ENCODE peak calls at places on chromosomes 4 and X, in eight cellular contexts. One of them, this sample, is unnamed.

GRCh38 chr4:174713181-174713580 is 115.9 kb downstream of the GLRA3 start:
- DNase-seq in HFFc6: no peak
- DNase-seq in stimulated activated CD8-positive, alpha-beta memory T cell treated with anti-CD3 and anti-CD28 coated beads, Interleukin-4, amount 100 ng/mL, for 4 hours: no peak
- DNase-seq in fibroblast of pulmonary artery: no peak
- DNase-seq in HTR-8/SVneo: no peak
- DNase-seq in mucosa of descending colon: no peak
- DNase-seq in NCI-H510A: no peak
- DNase-seq in B cell: no peak
- DNase-seq in this sample: no peak

GRCh38 chr4:37687175-37687525 is 974 bp upstream of the RELL1 start:
- DNase-seq in HFFc6: no peak
- DNase-seq in stimulated activated CD8-positive, alpha-beta memory T cell treated with anti-CD3 and anti-CD28 coated beads, Interleukin-4, amount 100 ng/mL, for 4 hours: no peak
- DNase-seq in fibroblast of pulmonary artery: no peak
- DNase-seq in HTR-8/SVneo: no peak
- DNase-seq in mucosa of descending colon: no peak
- DNase-seq in NCI-H510A: no peak
- DNase-seq in B cell: no peak
- DNase-seq in this sample: no peak

GRCh38 chr4:174214102-174214878 is 69.2 kb downstream of the FBXO8 start:
- DNase-seq in HFFc6: no peak
- DNase-seq in stimulated activated CD8-positive, alpha-beta memory T cell treated with anti-CD3 and anti-CD28 coated beads, Interleukin-4, amount 100 ng/mL, for 4 hours: no peak
- DNase-seq in fibroblast of pulmonary artery: no peak
- DNase-seq in HTR-8/SVneo: no peak
- DNase-seq in mucosa of descending colon: no peak
- DNase-seq in NCI-H510A: no peak
- DNase-seq in B cell: no peak
- DNase-seq in this sample: peak

GRCh38 chrX:39144323-39144722 is 343.1 kb downstream of the MID1IP1 start:
- DNase-seq in HFFc6: no peak
- DNase-seq in stimulated activated CD8-positive, alpha-beta memory T cell treated with anti-CD3 and anti-CD28 coated beads, Interleukin-4, amount 100 ng/mL, for 4 hours: no peak
- DNase-seq in fibroblast of pulmonary artery: no peak
- DNase-seq in HTR-8/SVneo: no peak
- DNase-seq in mucosa of descending colon: no peak
- DNase-seq in NCI-H510A: no peak
- DNase-seq in B cell: no peak
- DNase-seq in this sample: no peak

GRCh38 chr4:84967292-84967651 is 782 bp upstream of the WDFY3 start:
- DNase-seq in HFFc6: peak
- DNase-seq in stimulated activated CD8-positive, alpha-beta memory T cell treated with anti-CD3 and anti-CD28 coated beads, Interleukin-4, amount 100 ng/mL, for 4 hours: no peak
- DNase-seq in fibroblast of pulmonary artery: peak
- DNase-seq in HTR-8/SVneo: no peak
- DNase-seq in mucosa of descending colon: peak
- DNase-seq in NCI-H510A: no peak
- DNase-seq in B cell: no peak
- DNase-seq in this sample: no peak

GRCh38 chrX:20363003-20363674 is 96.4 kb upstream of the RPS6KA3 start:
- DNase-seq in HFFc6: no peak
- DNase-seq in stimulated activated CD8-positive, alpha-beta memory T cell treated with anti-CD3 and anti-CD28 coated beads, Interleukin-4, amount 100 ng/mL, for 4 hours: no peak
- DNase-seq in fibroblast of pulmonary artery: no peak
- DNase-seq in HTR-8/SVneo: no peak
- DNase-seq in mucosa of descending colon: peak
- DNase-seq in NCI-H510A: peak
- DNase-seq in B cell: no peak
- DNase-seq in this sample: no peak

GRCh38 chrX:107429090-107429489 is 20.4 kb upstream of the FRMPD3 start:
- DNase-seq in HFFc6: peak
- DNase-seq in stimulated activated CD8-positive, alpha-beta memory T cell treated with anti-CD3 and anti-CD28 coated beads, Interleukin-4, amount 100 ng/mL, for 4 hours: no peak
- DNase-seq in fibroblast of pulmonary artery: peak
- DNase-seq in HTR-8/SVneo: no peak
- DNase-seq in mucosa of descending colon: peak
- DNase-seq in NCI-H510A: no peak
- DNase-seq in B cell: no peak
- DNase-seq in this sample: no peak

GRCh38 chr4:11765849-11766453 is 337.3 kb upstream of the HS3ST1 start:
- DNase-seq in HFFc6: no peak
- DNase-seq in stimulated activated CD8-positive, alpha-beta memory T cell treated with anti-CD3 and anti-CD28 coated beads, Interleukin-4, amount 100 ng/mL, for 4 hours: no peak
- DNase-seq in fibroblast of pulmonary artery: peak
- DNase-seq in HTR-8/SVneo: no peak
- DNase-seq in mucosa of descending colon: peak
- DNase-seq in NCI-H510A: no peak
- DNase-seq in B cell: peak
- DNase-seq in this sample: peak

GRCh38 chr4:124206779-124207605 is 505.5 kb downstream of the ANKRD50 start:
- DNase-seq in HFFc6: peak
- DNase-seq in stimulated activated CD8-positive, alpha-beta memory T cell treated with anti-CD3 and anti-CD28 coated beads, Interleukin-4, amount 100 ng/mL, for 4 hours: no peak
- DNase-seq in fibroblast of pulmonary artery: peak
- DNase-seq in HTR-8/SVneo: no peak
- DNase-seq in mucosa of descending colon: no peak
- DNase-seq in NCI-H510A: no peak
- DNase-seq in B cell: no peak
- DNase-seq in this sample: no peak

GRCh38 chrX:85004255-85004654 is 578 bp downstream of the APOOL start:
- DNase-seq in HFFc6: no peak
- DNase-seq in stimulated activated CD8-positive, alpha-beta memory T cell treated with anti-CD3 and anti-CD28 coated beads, Interleukin-4, amount 100 ng/mL, for 4 hours: no peak
- DNase-seq in fibroblast of pulmonary artery: peak
- DNase-seq in HTR-8/SVneo: no peak
- DNase-seq in mucosa of descending colon: peak
- DNase-seq in NCI-H510A: no peak
- DNase-seq in B cell: no peak
- DNase-seq in this sample: no peak

GRCh38 chrX:119984652-119985051 is 41.1 kb upstream of the NKAP start:
- DNase-seq in HFFc6: no peak
- DNase-seq in stimulated activated CD8-positive, alpha-beta memory T cell treated with anti-CD3 and anti-CD28 coated beads, Interleukin-4, amount 100 ng/mL, for 4 hours: no peak
- DNase-seq in fibroblast of pulmonary artery: no peak
- DNase-seq in HTR-8/SVneo: no peak
- DNase-seq in mucosa of descending colon: no peak
- DNase-seq in NCI-H510A: no peak
- DNase-seq in B cell: no peak
- DNase-seq in this sample: no peak

GRCh38 chr4:147118523-147118922 is 172.9 kb upstream of the TTC29 start:
- DNase-seq in HFFc6: no peak
- DNase-seq in stimulated activated CD8-positive, alpha-beta memory T cell treated with anti-CD3 and anti-CD28 coated beads, Interleukin-4, amount 100 ng/mL, for 4 hours: no peak
- DNase-seq in fibroblast of pulmonary artery: peak
- DNase-seq in HTR-8/SVneo: no peak
- DNase-seq in mucosa of descending colon: no peak
- DNase-seq in NCI-H510A: no peak
- DNase-seq in B cell: no peak
- DNase-seq in this sample: no peak

GRCh38 chr4:143294310-143294709 is 42.4 kb upstream of the GAB1 start:
- DNase-seq in HFFc6: no peak
- DNase-seq in stimulated activated CD8-positive, alpha-beta memory T cell treated with anti-CD3 and anti-CD28 coated beads, Interleukin-4, amount 100 ng/mL, for 4 hours: no peak
- DNase-seq in fibroblast of pulmonary artery: peak
- DNase-seq in HTR-8/SVneo: no peak
- DNase-seq in mucosa of descending colon: peak
- DNase-seq in NCI-H510A: no peak
- DNase-seq in B cell: no peak
- DNase-seq in this sample: no peak

GRCh38 chr4:1234811-1235292 is 14.1 kb downstream of the CTBP1 start:
- DNase-seq in HFFc6: no peak
- DNase-seq in stimulated activated CD8-positive, alpha-beta memory T cell treated with anti-CD3 and anti-CD28 coated beads, Interleukin-4, amount 100 ng/mL, for 4 hours: no peak
- DNase-seq in fibroblast of pulmonary artery: no peak
- DNase-seq in HTR-8/SVneo: no peak
- DNase-seq in mucosa of descending colon: no peak
- DNase-seq in NCI-H510A: no peak
- DNase-seq in B cell: peak
- DNase-seq in this sample: no peak

GRCh38 chrX:26254436-26254835 is 38.5 kb downstream of the MAGEB5 start:
- DNase-seq in HFFc6: no peak
- DNase-seq in stimulated activated CD8-positive, alpha-beta memory T cell treated with anti-CD3 and anti-CD28 coated beads, Interleukin-4, amount 100 ng/mL, for 4 hours: no peak
- DNase-seq in fibroblast of pulmonary artery: no peak
- DNase-seq in HTR-8/SVneo: no peak
- DNase-seq in mucosa of descending colon: no peak
- DNase-seq in NCI-H510A: no peak
- DNase-seq in B cell: no peak
- DNase-seq in this sample: no peak

GRCh38 chr4:139660518-139661149 is 5.0 kb upstream of the MGST2 start:
- DNase-seq in HFFc6: no peak
- DNase-seq in stimulated activated CD8-positive, alpha-beta memory T cell treated with anti-CD3 and anti-CD28 coated beads, Interleukin-4, amount 100 ng/mL, for 4 hours: no peak
- DNase-seq in fibroblast of pulmonary artery: peak
- DNase-seq in HTR-8/SVneo: no peak
- DNase-seq in mucosa of descending colon: no peak
- DNase-seq in NCI-H510A: no peak
- DNase-seq in B cell: no peak
- DNase-seq in this sample: no peak

GRCh38 chr4:47717173-47717572 is 120.7 kb downstream of the CORIN start:
- DNase-seq in HFFc6: no peak
- DNase-seq in stimulated activated CD8-positive, alpha-beta memory T cell treated with anti-CD3 and anti-CD28 coated beads, Interleukin-4, amount 100 ng/mL, for 4 hours: no peak
- DNase-seq in fibroblast of pulmonary artery: no peak
- DNase-seq in HTR-8/SVneo: no peak
- DNase-seq in mucosa of descending colon: no peak
- DNase-seq in NCI-H510A: no peak
- DNase-seq in B cell: no peak
- DNase-seq in this sample: no peak

GRCh38 chr4:121062466-121062975 is 9.8 kb downstream of the NDNF start:
- DNase-seq in HFFc6: no peak
- DNase-seq in stimulated activated CD8-positive, alpha-beta memory T cell treated with anti-CD3 and anti-CD28 coated beads, Interleukin-4, amount 100 ng/mL, for 4 hours: no peak
- DNase-seq in fibroblast of pulmonary artery: no peak
- DNase-seq in HTR-8/SVneo: no peak
- DNase-seq in mucosa of descending colon: no peak
- DNase-seq in NCI-H510A: no peak
- DNase-seq in B cell: no peak
- DNase-seq in this sample: no peak

GRCh38 chr4:129561886-129562285 is 465.9 kb downstream of the C4orf33 start:
- DNase-seq in HFFc6: no peak
- DNase-seq in stimulated activated CD8-positive, alpha-beta memory T cell treated with anti-CD3 and anti-CD28 coated beads, Interleukin-4, amount 100 ng/mL, for 4 hours: no peak
- DNase-seq in fibroblast of pulmonary artery: peak
- DNase-seq in HTR-8/SVneo: no peak
- DNase-seq in mucosa of descending colon: no peak
- DNase-seq in NCI-H510A: no peak
- DNase-seq in B cell: no peak
- DNase-seq in this sample: no peak

GRCh38 chr4:80070880-80071620 is 2.0 kb downstream of the ANTXR2 start:
- DNase-seq in HFFc6: no peak
- DNase-seq in stimulated activated CD8-positive, alpha-beta memory T cell treated with anti-CD3 and anti-CD28 coated beads, Interleukin-4, amount 100 ng/mL, for 4 hours: no peak
- DNase-seq in fibroblast of pulmonary artery: no peak
- DNase-seq in HTR-8/SVneo: no peak
- DNase-seq in mucosa of descending colon: peak
- DNase-seq in NCI-H510A: no peak
- DNase-seq in B cell: no peak
- DNase-seq in this sample: no peak

GRCh38 chr4:80295331-80295730 is 28.9 kb downstream of the FGF5 start:
- DNase-seq in HFFc6: no peak
- DNase-seq in stimulated activated CD8-positive, alpha-beta memory T cell treated with anti-CD3 and anti-CD28 coated beads, Interleukin-4, amount 100 ng/mL, for 4 hours: no peak
- DNase-seq in fibroblast of pulmonary artery: no peak
- DNase-seq in HTR-8/SVneo: no peak
- DNase-seq in mucosa of descending colon: no peak
- DNase-seq in NCI-H510A: no peak
- DNase-seq in B cell: no peak
- DNase-seq in this sample: no peak